ENCODE peak calls at places on chromosomes 6 and 20, in four cellular contexts. X is left ventricle myocardium inferior, L is cardiac muscle cell, K is tibial nerve. C is an unnamed sample.

GRCh38 chr20:59428441-59429205 is 128.2 kb downstream of the EDN3 start:
- DNase-seq in K (no peak), L (no peak), X (no peak), C (no peak)

GRCh38 chr20:1160496-1160895 is 24.3 kb downstream of the TMEM74B start:
- DNase-seq in L (no peak), X (no peak), K (no peak), C (no peak)

GRCh38 chr6:71349395-71349794 is 60.8 kb downstream of the OGFRL1 start:
- DNase-seq in L (peak; percentile 27), K (no peak), X (no peak), C (no peak)

GRCh38 chr6:47307362-47308222 is 2.1 kb downstream of the TNFRSF21 start:
- DNase-seq in K (no peak), L (no peak), X (no peak), C (no peak)

GRCh38 chr6:107644513-107644912 is 154.6 kb downstream of the SOBP start:
- DNase-seq in X (no peak), K (no peak), L (no peak), C (no peak)

GRCh38 chr6:107009499-107009898 is 18.5 kb upstream of the MTRES1 start:
- DNase-seq in L (no peak), K (no peak), X (no peak), C (no peak)

GRCh38 chr6:19024737-19025136 is 637.6 kb downstream of the RNF144B start:
- DNase-seq in K (no peak), X (no peak), L (peak; percentile 84), C (no peak)

GRCh38 chr20:13008761-13009681 is at the start of gene SPTLC3:
- DNase-seq in L (peak; percentile 49), K (peak; percentile 15), X (no peak), C (peak; percentile 16)

GRCh38 chr6:6164367-6164766 is 156.1 kb downstream of the F13A1 start:
- DNase-seq in L (no peak), X (no peak), K (no peak), C (no peak)

GRCh38 chr6:119545245-119545644 is 195.7 kb upstream of the MAN1A1 start:
- DNase-seq in K (no peak), L (no peak), X (no peak), C (no peak)

GRCh38 chr6:37558646-37559045 is 59.0 kb upstream of the CCDC167 start:
- DNase-seq in X (no peak), L (no peak), K (no peak), C (no peak)

DNA sequence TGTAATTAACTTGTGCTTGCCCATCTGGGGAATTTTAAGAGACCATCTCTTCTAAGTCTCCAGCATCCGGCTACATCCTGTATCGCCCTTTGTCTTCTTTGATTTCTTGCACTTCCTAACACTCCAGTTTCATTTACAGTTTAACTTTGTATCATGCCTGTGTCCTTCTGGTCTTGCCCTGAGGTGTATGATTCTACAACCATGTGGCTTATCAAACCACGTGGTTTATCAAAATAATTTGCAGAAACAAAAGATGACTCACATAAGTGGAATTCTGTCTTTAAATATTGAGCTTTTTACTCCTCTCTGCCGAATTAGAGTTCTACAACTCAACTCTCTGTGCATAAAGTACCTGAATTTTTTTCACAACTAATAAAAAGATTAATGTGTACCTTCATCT is 580.7 kb downstream of the KIF16B start:
- DNase-seq in X (no peak), L (no peak), K (no peak), C (no peak)
- H3K36me3 ChIP-seq in X (no peaks in the 10 kb centered on the region), L (no peaks in the 10 kb centered on the region), K (no peaks in the 10 kb centered on the region), C (no peaks in the 10 kb centered on the region)

DNA sequence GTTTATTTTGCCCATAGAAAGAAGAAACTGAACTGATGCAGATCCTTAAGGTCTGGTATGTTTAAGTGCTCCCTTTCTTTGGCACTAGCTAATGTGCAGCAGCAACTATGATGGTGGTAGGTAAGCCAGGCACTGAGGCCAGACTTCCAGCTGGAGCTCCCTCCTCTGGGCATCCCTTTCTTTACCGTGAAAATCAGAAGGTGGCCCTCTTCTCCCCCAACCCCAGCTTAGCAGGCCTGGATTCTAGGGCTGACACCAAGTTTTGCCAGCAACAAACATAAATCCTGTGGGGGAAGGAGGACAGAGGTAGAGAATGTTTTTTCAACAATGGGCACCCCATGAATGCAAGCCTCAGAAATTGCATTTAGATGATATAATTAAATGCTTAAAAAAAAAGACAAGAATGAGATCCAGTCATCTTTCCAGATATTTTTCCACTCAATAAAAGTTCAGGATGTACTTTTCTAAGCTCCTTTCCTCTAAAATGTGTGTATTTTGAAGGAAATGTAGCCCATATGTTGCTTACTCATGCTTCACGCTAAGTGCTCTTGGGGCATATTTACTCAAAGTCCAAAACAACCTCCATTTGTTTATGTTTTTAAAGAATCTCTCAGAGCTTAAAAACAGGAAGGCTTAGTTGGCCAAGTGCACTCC is 123.9 kb upstream of the NXT1 start:
- DNase-seq in K (no peak), L (no peak), X (no peak), C (no peak)
- H3K4me1 ChIP-seq in K (peaks cover 8% of the 10 kb centered on the region), L (peaks cover 3% of the 10 kb centered on the region), X (peaks cover 15% of the 10 kb centered on the region), C (no peaks in the 10 kb centered on the region)

GRCh38 chr20:58297394-58297793 is 12.1 kb upstream of the RAB22A start:
- DNase-seq in K (no peak), L (no peak), X (no peak), C (no peak)

GRCh38 chr20:58293453-58293852 is 16.1 kb upstream of the RAB22A start:
- DNase-seq in L (peak; percentile 71), X (peak; percentile 25), K (no peak), C (no peak)

GRCh38 chr20:58294497-58295455 is 14.7 kb upstream of the RAB22A start:
- DNase-seq in K (no peak), L (peak; percentile 5), X (no peak), C (no peak)

GRCh38 chr20:58296328-58296837 is 13.1 kb upstream of the RAB22A start:
- DNase-seq in L (no peak), K (no peak), X (no peak), C (no peak)
- H3K27ac ChIP-seq in L (no peak overlapping the region), K (no peak overlapping the region), X (no peak overlapping the region), C (no peak overlapping the region)

DNA sequence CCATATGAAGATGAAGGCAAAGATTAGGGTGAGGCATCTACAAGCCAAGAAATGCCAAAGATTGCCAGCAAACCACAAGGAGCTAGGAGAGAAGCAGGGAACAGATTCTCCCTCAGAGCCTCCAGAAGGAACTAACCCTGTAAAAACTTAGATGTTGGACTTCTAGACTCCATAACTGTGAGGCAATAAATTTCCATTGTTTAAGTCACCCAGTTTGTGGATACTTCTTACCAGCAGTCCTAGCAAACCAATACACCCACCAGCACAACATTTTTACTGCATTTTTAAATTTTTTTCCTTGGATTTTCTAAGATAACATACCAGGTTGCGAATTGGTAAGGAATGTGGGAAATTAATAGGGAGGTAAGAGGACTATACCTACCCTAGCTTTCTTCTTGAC is 47.8 kb upstream of the EYA4 start:
- DNase-seq in L (no peak), X (no peak), K (no peak), C (no peak)
- H3K36me3 ChIP-seq in L (no peaks in the 10 kb centered on the region), X (no peaks in the 10 kb centered on the region), K (no peaks in the 10 kb centered on the region), C (no peaks in the 10 kb centered on the region)

DNA sequence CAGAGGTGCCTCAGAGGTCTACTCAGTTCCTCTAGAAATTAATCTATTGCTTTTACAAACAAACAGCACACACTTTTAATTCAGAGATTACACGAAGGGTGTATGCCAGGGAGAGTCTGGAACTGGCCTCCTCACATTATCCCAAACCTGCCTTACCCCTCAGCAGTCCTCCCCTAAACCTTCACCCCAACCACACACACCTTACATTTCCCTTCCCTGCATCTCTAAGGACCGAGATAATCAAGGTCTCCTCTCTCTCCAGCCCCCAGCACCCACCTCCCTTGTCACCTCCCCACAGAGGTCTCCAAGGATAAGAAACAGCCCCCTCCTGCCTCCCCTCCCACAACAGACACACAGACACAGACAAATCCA is 6.1 kb downstream of the HLA-DRB1 start:
- DNase-seq in L (no peak), K (no peak), X (no peak), C (no peak)
- H3K4me1 ChIP-seq in L (no peaks in the 10 kb centered on the region), K (no peaks in the 10 kb centered on the region), X (no peaks in the 10 kb centered on the region), C (no peaks in the 10 kb centered on the region)

GRCh38 chr6:168609914-168610490 is 169.0 kb downstream of the SMOC2 start:
- DNase-seq in K (no peak), L (no peak), X (no peak), C (no peak)

GRCh38 chr6:168607272-168608112 is 166.5 kb downstream of the SMOC2 start:
- DNase-seq in X (no peak), K (no peak), L (no peak), C (no peak)

GRCh38 chr6:168608113-168608400 is 167.1 kb downstream of the SMOC2 start:
- DNase-seq in X (no peak), K (no peak), L (no peak), C (no peak)

GRCh38 chr6:168606722-168607121 is 165.7 kb downstream of the SMOC2 start:
- DNase-seq in L (no peak), X (no peak), K (no peak), C (no peak)

DNA sequence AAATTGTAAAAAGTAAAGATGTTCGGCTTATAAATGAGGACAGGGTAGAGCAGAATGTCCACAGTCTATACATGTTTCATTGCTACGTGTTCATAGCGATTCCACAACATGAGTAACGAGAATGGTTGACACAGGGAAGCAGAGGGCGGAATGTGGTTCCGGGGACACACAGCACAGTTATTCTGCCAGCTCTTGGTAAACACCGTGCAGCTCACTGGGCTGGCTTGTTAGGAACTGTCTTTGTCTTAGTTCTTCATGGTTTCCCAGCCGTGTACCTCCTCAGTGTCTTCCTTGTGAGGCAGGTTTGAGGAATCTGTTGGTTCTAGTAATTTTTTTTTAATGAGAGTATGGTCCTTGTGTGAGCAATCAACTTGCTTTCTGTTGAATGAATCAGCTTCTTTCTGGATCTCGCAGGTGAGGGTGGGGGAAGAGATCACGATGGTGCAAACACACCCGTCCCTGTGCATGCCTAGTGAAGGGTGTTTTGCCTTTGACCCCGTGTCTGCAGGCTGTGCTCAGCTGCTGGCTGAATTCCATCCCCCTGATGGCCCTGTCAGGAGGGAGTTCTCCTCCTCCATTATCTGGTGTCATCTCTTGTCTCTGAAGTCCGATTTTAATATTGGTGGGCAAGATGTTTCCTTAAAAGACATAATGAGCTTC is 168.2 kb downstream of the SMOC2 start:
- DNase-seq in L (no peak), X (no peak), K (no peak), C (no peak)
- H3K27ac ChIP-seq in L (no peak overlapping the region), X (no peak overlapping the region), K (no peak overlapping the region), C (no peak overlapping the region)

GRCh38 chr20:25272223-25273000 is 24.5 kb downstream of the PYGB start:
- DNase-seq in K (no peak), L (no peak), X (peak; percentile 7), C (peak; percentile 12)
- H3K36me3 ChIP-seq in K (peaks cover 9% of the 10 kb centered on the region), L (peaks cover 41% of the 10 kb centered on the region), X (peaks cover 85% of the 10 kb centered on the region), C (peaks cover 4% of the 10 kb centered on the region)

GRCh38 chr6:73079978-73080377 is 145.3 kb downstream of the KHDC1L start:
- DNase-seq in K (no peak), L (no peak), X (no peak), C (no peak)

GRCh38 chr6:73078908-73079610 is 146.2 kb downstream of the KHDC1L start:
- DNase-seq in L (no peak), X (no peak), K (no peak), C (no peak)

GRCh38 chr6:73076211-73076610 is 149.1 kb downstream of the KHDC1L start:
- DNase-seq in X (no peak), K (no peak), L (no peak), C (no peak)

GRCh38 chr6:73079611-73079955 is 145.7 kb downstream of the KHDC1L start:
- DNase-seq in K (no peak), X (no peak), L (no peak), C (no peak)

GRCh38 chr6:73078333-73078732 is 147.0 kb downstream of the KHDC1L start:
- DNase-seq in L (no peak), X (no peak), K (no peak), C (no peak)
- H3K4me1 ChIP-seq in L (no peaks in the 10 kb centered on the region), X (no peaks in the 10 kb centered on the region), K (no peaks in the 10 kb centered on the region), C (no peaks in the 10 kb centered on the region)